ENCODE peak calls at places on chromosomes 12 and 14, in five cellular contexts. One of them, this sample, is unnamed.

GRCh38 chr12:1474059-1474537 is 120.3 kb downstream of the FBXL14 start:
- DNase-seq in brain microvascular endothelial cell: peak
- DNase-seq in WERI-Rb-1: no peak
- DNase-seq in MM.1S: no peak
- DNase-seq in cardiac muscle cell: peak
- DNase-seq in this sample: peak

GRCh38 chr12:5197127-5197526 is 153.4 kb downstream of the KCNA5 start:
- DNase-seq in MM.1S: no peak
- DNase-seq in cardiac muscle cell: no peak
- DNase-seq in WERI-Rb-1: no peak
- DNase-seq in brain microvascular endothelial cell: no peak
- DNase-seq in this sample: no peak

GRCh38 chr14:88849717-88850116 is 25.3 kb downstream of the TTC8 start:
- DNase-seq in brain microvascular endothelial cell: no peak
- DNase-seq in cardiac muscle cell: no peak
- DNase-seq in MM.1S: no peak
- DNase-seq in WERI-Rb-1: no peak
- DNase-seq in this sample: no peak

GRCh38 chr12:75650989-75651695 is 139.7 kb upstream of the KRR1 start:
- DNase-seq in brain microvascular endothelial cell: peak
- DNase-seq in MM.1S: no peak
- DNase-seq in WERI-Rb-1: no peak
- DNase-seq in cardiac muscle cell: no peak
- DNase-seq in this sample: no peak

GRCh38 chr12:26275313-26276257 is 80.2 kb downstream of the SSPN start:
- DNase-seq in brain microvascular endothelial cell: peak
- DNase-seq in cardiac muscle cell: no peak
- DNase-seq in WERI-Rb-1: no peak
- DNase-seq in MM.1S: no peak
- DNase-seq in this sample: no peak

GRCh38 chr12:116731801-116732200 is 6.1 kb downstream of the SPRING1 start:
- DNase-seq in MM.1S: no peak
- DNase-seq in WERI-Rb-1: no peak
- DNase-seq in cardiac muscle cell: no peak
- DNase-seq in brain microvascular endothelial cell: no peak
- DNase-seq in this sample: no peak

GRCh38 chr14:38150075-38150474 is 57.6 kb upstream of the SSTR1 start:
- DNase-seq in brain microvascular endothelial cell: no peak
- DNase-seq in WERI-Rb-1: no peak
- DNase-seq in cardiac muscle cell: no peak
- DNase-seq in MM.1S: no peak
- DNase-seq in this sample: no peak

GRCh38 chr12:54398218-54398617 is 13.7 kb upstream of the ZNF385A start:
- DNase-seq in brain microvascular endothelial cell: no peak
- DNase-seq in WERI-Rb-1: no peak
- DNase-seq in MM.1S: no peak
- DNase-seq in cardiac muscle cell: no peak
- DNase-seq in this sample: no peak

GRCh38 chr14:92712654-92713051 is 35.8 kb downstream of the LGMN start:
- DNase-seq in WERI-Rb-1: no peak
- DNase-seq in brain microvascular endothelial cell: no peak
- DNase-seq in MM.1S: no peak
- DNase-seq in cardiac muscle cell: no peak
- DNase-seq in this sample: no peak

GRCh38 chr14:58027904-58028303 is 124.1 kb downstream of the ARMH4 start:
- DNase-seq in brain microvascular endothelial cell: no peak
- DNase-seq in WERI-Rb-1: no peak
- DNase-seq in cardiac muscle cell: no peak
- DNase-seq in MM.1S: no peak
- DNase-seq in this sample: no peak

GRCh38 chr14:101600891-101601602 is 39.8 kb downstream of the DIO3 start:
- DNase-seq in WERI-Rb-1: no peak
- DNase-seq in brain microvascular endothelial cell: no peak
- DNase-seq in MM.1S: no peak
- DNase-seq in cardiac muscle cell: no peak
- DNase-seq in this sample: no peak

GRCh38 chr12:39592295-39592694 is 27.3 kb downstream of the ABCD2 start:
- DNase-seq in WERI-Rb-1: no peak
- DNase-seq in brain microvascular endothelial cell: no peak
- DNase-seq in MM.1S: no peak
- DNase-seq in cardiac muscle cell: no peak
- DNase-seq in this sample: no peak

GRCh38 chr12:39595923-39596322 is 23.7 kb downstream of the ABCD2 start:
- DNase-seq in MM.1S: no peak
- DNase-seq in brain microvascular endothelial cell: no peak
- DNase-seq in WERI-Rb-1: no peak
- DNase-seq in cardiac muscle cell: no peak
- DNase-seq in this sample: no peak
- H3K4me3 ChIP-seq in MM.1S: no peak
- H3K4me3 ChIP-seq in brain microvascular endothelial cell: no peak
- H3K4me3 ChIP-seq in WERI-Rb-1: no peak
- H3K4me3 ChIP-seq in cardiac muscle cell: no peak
- H3K4me3 ChIP-seq in this sample: no peak

GRCh38 chr14:80867091-80867490 is 74.4 kb downstream of the CEP128 start:
- DNase-seq in MM.1S: no peak
- DNase-seq in brain microvascular endothelial cell: no peak
- DNase-seq in WERI-Rb-1: no peak
- DNase-seq in cardiac muscle cell: no peak
- DNase-seq in this sample: no peak
- H3K27ac ChIP-seq in MM.1S: no peak
- H3K27ac ChIP-seq in brain microvascular endothelial cell: no peak
- H3K27ac ChIP-seq in WERI-Rb-1: no peak
- H3K27ac ChIP-seq in cardiac muscle cell: no peak
- H3K27ac ChIP-seq in this sample: no peak

GRCh38 chr12:67151891-67152290 is 117.3 kb upstream of the CAND1 start:
- DNase-seq in brain microvascular endothelial cell: no peak
- DNase-seq in MM.1S: no peak
- DNase-seq in cardiac muscle cell: no peak
- DNase-seq in WERI-Rb-1: no peak
- DNase-seq in this sample: peak
- H3K4me3 ChIP-seq in brain microvascular endothelial cell: no peak
- H3K4me3 ChIP-seq in MM.1S: no peak
- H3K4me3 ChIP-seq in cardiac muscle cell: no peak
- H3K4me3 ChIP-seq in WERI-Rb-1: no peak
- H3K4me3 ChIP-seq in this sample: no peak

DNA sequence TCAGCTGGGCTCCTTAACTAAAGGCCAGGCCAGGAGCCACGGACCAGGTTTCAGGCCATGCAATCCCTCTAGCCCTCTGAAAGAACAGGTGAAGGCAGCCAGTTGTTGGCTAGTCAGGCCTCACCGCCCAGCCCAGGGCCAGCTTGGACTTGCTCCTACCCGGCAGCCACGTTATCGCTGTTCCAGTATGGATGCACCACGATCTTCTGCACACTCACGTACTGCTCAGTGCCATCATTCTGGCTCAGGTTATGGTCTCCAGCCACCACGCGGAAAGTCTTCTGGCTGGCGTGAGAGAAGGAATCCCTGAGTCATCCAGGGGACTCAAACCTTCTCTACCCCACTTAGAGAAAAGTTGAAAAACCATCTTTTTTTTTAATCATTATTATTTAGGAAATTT is 4.1 kb downstream of the CELA1 start:
- DNase-seq in MM.1S: no peak
- DNase-seq in WERI-Rb-1: no peak
- DNase-seq in brain microvascular endothelial cell: no peak
- DNase-seq in cardiac muscle cell: no peak
- DNase-seq in this sample: no peak
- H3K27ac ChIP-seq in MM.1S: no peak
- H3K27ac ChIP-seq in WERI-Rb-1: no peak
- H3K27ac ChIP-seq in brain microvascular endothelial cell: no peak
- H3K27ac ChIP-seq in cardiac muscle cell: no peak
- H3K27ac ChIP-seq in this sample: no peak

GRCh38 chr12:65728913-65729793 is 95.1 kb upstream of the HMGA2 start:
- DNase-seq in brain microvascular endothelial cell: no peak
- DNase-seq in cardiac muscle cell: peak
- DNase-seq in MM.1S: no peak
- DNase-seq in WERI-Rb-1: no peak
- DNase-seq in this sample: peak
- H3K4me3 ChIP-seq in brain microvascular endothelial cell: peak
- H3K4me3 ChIP-seq in cardiac muscle cell: peak
- H3K4me3 ChIP-seq in MM.1S: no peak
- H3K4me3 ChIP-seq in WERI-Rb-1: no peak
- H3K4me3 ChIP-seq in this sample: peak

DNA sequence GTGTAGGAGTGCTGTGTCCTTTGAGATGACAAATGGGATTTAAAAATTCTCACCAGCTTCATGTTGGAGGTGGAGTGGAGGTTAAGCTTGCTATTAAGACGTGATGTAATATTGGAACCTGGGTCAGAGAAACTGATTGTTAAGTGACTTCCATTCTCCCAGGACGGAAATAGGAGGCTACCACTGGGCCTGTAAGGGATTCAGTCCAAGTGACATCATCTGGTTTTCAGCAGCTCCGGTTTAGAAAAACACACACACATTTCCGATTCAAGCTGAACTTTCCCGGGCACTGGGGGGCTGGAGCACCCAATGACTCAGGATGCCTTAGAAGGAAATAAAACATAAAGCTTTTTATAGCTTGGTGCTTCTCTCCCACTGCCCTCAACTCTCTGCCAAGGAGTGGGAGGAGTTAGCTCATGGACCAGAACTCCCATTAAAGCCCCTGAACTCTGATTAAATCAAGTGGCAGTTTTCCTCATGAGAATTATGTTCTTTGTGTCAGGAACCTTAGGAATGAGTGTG is 12.4 kb downstream of the CALM1 start:
- DNase-seq in cardiac muscle cell: no peak
- DNase-seq in MM.1S: no peak
- DNase-seq in brain microvascular endothelial cell: peak
- DNase-seq in WERI-Rb-1: no peak
- DNase-seq in this sample: peak
- H3K27ac ChIP-seq in cardiac muscle cell: no peak
- H3K27ac ChIP-seq in MM.1S: no peak
- H3K27ac ChIP-seq in brain microvascular endothelial cell: peak
- H3K27ac ChIP-seq in WERI-Rb-1: no peak
- H3K27ac ChIP-seq in this sample: no peak